ENCODE peak calls at places on chromosomes 1 and 21, in eight cellular contexts. J is fibroblast of lung, X is A549, P is SK-N-SH, I is lower lobe of right lung, F is stomach, Z is breast epithelium, B is left ventricle myocardium inferior. M is an unnamed sample. For H3K9me3, the result is how much of the 10 kb centered on the place peaks cover.

GRCh38 chr1:33336580-33336979 is 15.7 kb upstream of the A3GALT2 start:
- DNase-seq in P (no peak), B (no peak), J (no peak), F (no peak), Z (no peak), X (no peak), I (no peak), M (no peak)

GRCh38 chr1:161274874-161275273 is 16.3 kb downstream of the PCP4L1 start:
- DNase-seq in F (no peak), X (no peak), J (no peak), I (no peak), P (peak), B (no peak), Z (no peak), M (no peak)

GRCh38 chr1:160830321-160831153 is 32.1 kb downstream of the CD244 start:
- DNase-seq in B (no peak), P (peak), F (peak), J (no peak), X (peak), I (peak), Z (peak), M (peak)

GRCh38 chr1:38038836-38039235 is 7.8 kb downstream of the POU3F1 start:
- DNase-seq in P (no peak), X (no peak), I (no peak), F (no peak), Z (no peak), B (no peak), J (no peak), M (no peak)

GRCh38 chr1:38151399-38151798 is 104.8 kb upstream of the POU3F1 start:
- DNase-seq in Z (no peak), B (no peak), X (no peak), F (no peak), J (no peak), I (no peak), P (no peak), M (no peak)

GRCh38 chr1:46488343-46489168 is 1.1 kb upstream of the DMBX1 start:
- DNase-seq in P (no peak), X (no peak), F (no peak), B (no peak), I (no peak), Z (no peak), J (peak), M (no peak)

GRCh38 chr1:201355471-201355870 is 22.0 kb downstream of the TNNT2 start:
- DNase-seq in B (no peak), J (no peak), F (no peak), I (peak), X (no peak), Z (no peak), P (no peak), M (no peak)

GRCh38 chr1:61124691-61125090 is 42.3 kb downstream of the NFIA start:
- DNase-seq in B (peak), J (no peak), X (no peak), F (peak), P (no peak), I (no peak), Z (no peak), M (no peak)

GRCh38 chr1:207818971-207819451 is 67.2 kb downstream of the CD46 start:
- DNase-seq in F (no peak), J (peak), B (no peak), I (no peak), P (no peak), X (peak), Z (no peak), M (no peak)

GRCh38 chr1:53278294-53278693 is 40.0 kb upstream of the MAGOH start:
- DNase-seq in I (peak), Z (peak), B (peak), J (peak), P (peak), F (peak), X (peak), M (no peak)

GRCh38 chr1:40017951-40018575 is 22.5 kb upstream of the CAP1 start:
- DNase-seq in P (no peak), J (no peak), Z (no peak), I (no peak), F (no peak), X (no peak), B (no peak), M (no peak)

GRCh38 chr1:102919659-102920058 is 188.7 kb downstream of the COL11A1 start:
- DNase-seq in J (peak), P (no peak), Z (no peak), I (no peak), X (no peak), F (no peak), B (no peak), M (peak)

GRCh38 chr1:23638786-23639241 is 52.8 kb upstream of the RPL11 start:
- DNase-seq in F (no peak), B (peak), X (no peak), J (no peak), I (no peak), P (peak), Z (no peak), M (peak)

GRCh38 chr21:15743593-15743992 is 13.8 kb downstream of the USP25 start:
- DNase-seq in Z (no peak), I (no peak), F (no peak), X (no peak), P (no peak), B (no peak), J (no peak), M (no peak)

GRCh38 chr1:65420590-65421340 is at the start of the genes LEPR and LEPROT:
- DNase-seq in P (no peak), B (no peak), I (no peak), Z (peak), J (no peak), F (no peak), X (peak), M (no peak)

GRCh38 chr1:150234309-150234646 is 1.6 kb downstream of the ANP32E start:
- DNase-seq in Z (no peak), I (no peak), B (no peak), J (no peak), F (no peak), X (no peak), P (no peak), M (no peak)

GRCh38 chr1:164726235-164726634 is 167.3 kb downstream of the PBX1 start:
- DNase-seq in I (no peak), B (no peak), J (peak), F (no peak), Z (no peak), X (no peak), P (no peak), M (peak)

GRCh38 chr1:157162345-157162744 is 24.1 kb upstream of the ETV3 start:
- DNase-seq in Z (no peak), P (no peak), F (no peak), X (no peak), B (no peak), I (no peak), J (no peak), M (no peak)

GRCh38 chr1:53400761-53401379 is 58.3 kb upstream of the DMRTB1 start:
- DNase-seq in J (no peak), I (no peak), X (no peak), B (no peak), Z (no peak), P (no peak), F (no peak), M (no peak)

GRCh38 chr21:34593423-34593822 is 21.5 kb downstream of the RCAN1 start:
- DNase-seq in J (no peak), B (no peak), I (no peak), Z (no peak), F (peak), P (no peak), X (no peak), M (no peak)

GRCh38 chr1:162678439-162678838 is 46.2 kb downstream of the DDR2 start:
- DNase-seq in B (no peak), Z (peak), I (no peak), F (no peak), J (peak), P (no peak), X (no peak), M (peak)

GRCh38 chr1:244011796-244012195 is 39.3 kb upstream of the ZBTB18 start:
- DNase-seq in J (peak), I (no peak), B (no peak), X (no peak), P (no peak), F (no peak), Z (no peak), M (no peak)

GRCh38 chr1:55215194-55216021 is at the start of gene USP24:
- DNase-seq in Z (peak), P (peak), F (peak), X (peak), I (peak), B (peak), J (peak), M (peak)

GRCh38 chr1:205916541-205916940 is 26.7 kb downstream of the SLC26A9 start:
- DNase-seq in B (no peak), I (no peak), J (no peak), X (no peak), P (no peak), Z (no peak), F (no peak), M (no peak)

GRCh38 chr21:38311765-38312164 is 55.0 kb downstream of the KCNJ15 start:
- DNase-seq in I (no peak), X (no peak), B (no peak), F (no peak), J (no peak), Z (no peak), P (no peak), M (no peak)

GRCh38 chr1:109649380-109649987 is 6.4 kb upstream of the GSTM4 start:
- DNase-seq in B (no peak), X (no peak), Z (no peak), J (peak), I (no peak), F (no peak), P (peak), M (no peak)

GRCh38 chr1:179743679-179744400 is 749 bp downstream of the FAM163A start:
- DNase-seq in Z (no peak), X (no peak), P (peak), J (no peak), F (no peak), B (no peak), I (no peak), M (peak)

GRCh38 chr1:30758785-30759380 is 1.3 kb upstream of the LAPTM5 start:
- DNase-seq in X (no peak), J (peak), B (no peak), I (no peak), P (no peak), Z (no peak), F (no peak), M (no peak)

GRCh38 chr1:177181631-177182291 is 11.0 kb downstream of the BRINP2 start:
- DNase-seq in Z (peak), B (peak), I (peak), F (peak), J (peak), P (peak), X (peak), M (peak)

DNA sequence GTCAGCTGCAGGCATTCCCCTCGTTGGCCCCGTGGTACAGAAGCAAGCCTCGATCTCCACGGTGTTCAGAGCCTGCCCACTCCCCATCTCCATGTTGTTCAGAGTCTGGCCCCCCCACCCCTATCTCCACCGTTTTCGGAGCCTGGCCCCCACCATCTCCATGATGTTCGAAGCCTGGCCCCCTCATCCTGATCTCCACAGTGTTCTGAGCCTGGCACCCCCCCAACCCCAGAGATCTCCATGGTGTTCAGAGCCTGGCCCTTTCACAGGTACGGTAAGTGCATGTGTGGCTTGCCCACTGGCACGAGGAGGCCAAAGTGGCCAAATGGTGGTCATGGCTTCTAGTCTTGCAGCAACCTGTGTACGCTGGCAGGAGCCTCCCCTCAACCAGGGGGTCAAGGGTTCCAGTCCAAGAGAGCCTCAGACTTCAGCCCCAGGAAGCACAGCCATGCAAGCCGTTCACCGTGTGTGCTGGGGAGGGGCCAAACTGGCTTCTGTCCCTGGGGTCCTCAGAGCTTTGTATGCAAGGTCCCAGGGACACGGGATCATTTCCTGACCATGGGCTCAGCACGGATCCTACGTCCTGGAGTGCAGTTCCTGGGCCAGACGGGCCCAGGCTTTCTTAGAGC is 13.3 kb upstream of the PCBP3 start:
- DNase-seq in B (no peak), J (no peak), P (no peak), X (no peak), Z (peak), F (no peak), I (no peak), M (no peak)
- H3K9me3 ChIP-seq in B (under half), J (under half), P (under half), X (under half), Z (under half), F (under half), I (under half), M (under half)

GRCh38 chr1:67987046-67987799 is 63.2 kb downstream of the DIRAS3 start:
- DNase-seq in F (no peak), Z (no peak), B (no peak), X (peak), J (peak), I (no peak), P (no peak), M (peak)
- H3K4me3 ChIP-seq in F (no peak), Z (no peak), B (no peak), X (no peak), J (no peak), I (no peak), P (no peak), M (no peak)

GRCh38 chr1:248779350-248779749 is 23.8 kb upstream of the LYPD8 start:
- DNase-seq in J (no peak), B (no peak), P (no peak), F (no peak), I (no peak), X (no peak), Z (no peak), M (no peak)
- H3K9me3 ChIP-seq in J (under half), B (under half), P (under half), F (under half), I (under half), X (under half), Z (under half), M (under half)

GRCh38 chr21:32806810-32807386 is 35.3 kb upstream of the PAXBP1 start:
- DNase-seq in Z (no peak), F (no peak), I (no peak), X (no peak), J (no peak), P (no peak), B (no peak), M (peak)
- H3K4me3 ChIP-seq in Z (no peak), F (no peak), I (no peak), X (no peak), J (no peak), P (no peak), B (no peak), M (no peak)

GRCh38 chr1:2810281-2810680 is 8.8 kb upstream of the TTC34 start:
- DNase-seq in I (no peak), J (no peak), B (no peak), Z (no peak), F (no peak), P (no peak), X (no peak), M (no peak)
- H3K9me3 ChIP-seq in I (under half), J (under half), B (under half), Z (under half), F (under half), P (under half), X (under half), M (under half)

GRCh38 chr1:104706631-104707147 is 957.0 kb downstream of the AMY1C start:
- DNase-seq in B (no peak), I (no peak), P (no peak), X (peak), F (no peak), J (no peak), Z (no peak), M (no peak)
- H3K4me3 ChIP-seq in B (no peak), I (no peak), P (no peak), X (peak), F (no peak), J (no peak), Z (no peak), M (no peak)

DNA sequence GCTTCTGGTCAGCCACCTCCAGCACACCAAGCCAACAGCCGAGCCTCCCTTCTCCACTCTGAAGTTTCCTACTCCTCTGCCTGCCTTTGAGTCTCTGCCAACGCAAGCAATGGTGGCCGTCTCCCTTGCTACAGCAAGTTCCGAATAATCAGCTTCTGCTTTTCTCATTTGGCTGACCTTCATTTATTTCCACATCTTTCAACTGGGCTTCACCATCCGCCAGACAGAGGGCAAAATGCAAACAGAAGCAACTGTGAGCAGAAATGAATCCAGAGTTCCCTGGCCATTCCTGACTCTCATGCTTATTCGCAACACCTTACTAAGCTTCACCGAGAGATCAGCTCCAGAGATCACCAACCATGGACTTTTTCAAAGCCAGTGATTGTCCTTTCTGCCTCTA is 621.0 kb downstream of the NPHP4 start:
- DNase-seq in B (no peak), X (no peak), Z (no peak), F (no peak), J (no peak), I (no peak), P (no peak), M (no peak)
- H3K9me3 ChIP-seq in B (under half), X (under half), Z (under half), F (under half), J (under half), I (under half), P (under half), M (under half)

M was measured in cardiac muscle cell.